ENCODE peak calls at places on chromosomes 11 and 22, in six cellular contexts. One of them, this sample, is unnamed.

GRCh38 chr11:108965602-108966001 is 300.7 kb downstream of the DDX10 start:
- DNase-seq in GM12892: no peak
- DNase-seq in H1: no peak
- DNase-seq in sigmoid colon: no peak
- DNase-seq in HCT116: no peak
- DNase-seq in K562: no peak
- DNase-seq in this sample: no peak

GRCh38 chr11:1770061-1770460 is 6.3 kb upstream of the CTSD start:
- DNase-seq in K562: no peak
- DNase-seq in sigmoid colon: no peak
- DNase-seq in H1: no peak
- DNase-seq in GM12892: no peak
- DNase-seq in HCT116: no peak
- DNase-seq in this sample: no peak

GRCh38 chr11:34274712-34275398 is 83.0 kb downstream of the ABTB2 start:
- DNase-seq in GM12892: no peak
- DNase-seq in sigmoid colon: peak
- DNase-seq in H1: no peak
- DNase-seq in HCT116: peak
- DNase-seq in K562: no peak
- DNase-seq in this sample: no peak

GRCh38 chr22:37133304-37134018 is 16.3 kb downstream of the IL2RB start:
- DNase-seq in K562: peak
- DNase-seq in H1: no peak
- DNase-seq in sigmoid colon: no peak
- DNase-seq in GM12892: no peak
- DNase-seq in HCT116: no peak
- DNase-seq in this sample: no peak

GRCh38 chr11:70597751-70598377 is 199.5 kb downstream of the CTTN start:
- DNase-seq in K562: no peak
- DNase-seq in sigmoid colon: no peak
- DNase-seq in H1: no peak
- DNase-seq in GM12892: no peak
- DNase-seq in HCT116: no peak
- DNase-seq in this sample: no peak

GRCh38 chr11:8867856-8868705 is 42.9 kb upstream of the AKIP1 start:
- DNase-seq in GM12892: no peak
- DNase-seq in K562: no peak
- DNase-seq in H1: no peak
- DNase-seq in sigmoid colon: no peak
- DNase-seq in HCT116: no peak
- DNase-seq in this sample: no peak

GRCh38 chr11:102546923-102547471 is 16.4 kb upstream of the MMP7 start:
- DNase-seq in sigmoid colon: no peak
- DNase-seq in HCT116: no peak
- DNase-seq in H1: no peak
- DNase-seq in K562: no peak
- DNase-seq in GM12892: no peak
- DNase-seq in this sample: no peak

GRCh38 chr11:122276221-122276620 is 160.2 kb upstream of the BLID start:
- DNase-seq in sigmoid colon: no peak
- DNase-seq in HCT116: no peak
- DNase-seq in H1: no peak
- DNase-seq in GM12892: no peak
- DNase-seq in K562: no peak
- DNase-seq in this sample: no peak

GRCh38 chr11:26649884-26650283 is 72.0 kb downstream of the SLC5A12 start:
- DNase-seq in H1: peak
- DNase-seq in HCT116: peak
- DNase-seq in K562: peak
- DNase-seq in sigmoid colon: peak
- DNase-seq in GM12892: peak
- DNase-seq in this sample: peak

GRCh38 chr11:72411623-72412532 is 22.5 kb downstream of the CLPB start:
- DNase-seq in HCT116: no peak
- DNase-seq in K562: peak
- DNase-seq in sigmoid colon: peak
- DNase-seq in GM12892: no peak
- DNase-seq in H1: no peak
- DNase-seq in this sample: no peak

GRCh38 chr11:68780829-68781228 is 29.5 kb upstream of the TESMIN start:
- DNase-seq in HCT116: peak
- DNase-seq in sigmoid colon: no peak
- DNase-seq in GM12892: no peak
- DNase-seq in K562: peak
- DNase-seq in H1: peak
- DNase-seq in this sample: peak

GRCh38 chr11:114183041-114183511 is 113.1 kb upstream of the NNMT start:
- DNase-seq in GM12892: no peak
- DNase-seq in H1: no peak
- DNase-seq in HCT116: no peak
- DNase-seq in K562: peak
- DNase-seq in sigmoid colon: peak
- DNase-seq in this sample: no peak

GRCh38 chr11:114315749-114316368 is 19.7 kb downstream of the NNMT start:
- DNase-seq in H1: no peak
- DNase-seq in GM12892: no peak
- DNase-seq in HCT116: no peak
- DNase-seq in sigmoid colon: no peak
- DNase-seq in K562: no peak
- DNase-seq in this sample: peak

DNA sequence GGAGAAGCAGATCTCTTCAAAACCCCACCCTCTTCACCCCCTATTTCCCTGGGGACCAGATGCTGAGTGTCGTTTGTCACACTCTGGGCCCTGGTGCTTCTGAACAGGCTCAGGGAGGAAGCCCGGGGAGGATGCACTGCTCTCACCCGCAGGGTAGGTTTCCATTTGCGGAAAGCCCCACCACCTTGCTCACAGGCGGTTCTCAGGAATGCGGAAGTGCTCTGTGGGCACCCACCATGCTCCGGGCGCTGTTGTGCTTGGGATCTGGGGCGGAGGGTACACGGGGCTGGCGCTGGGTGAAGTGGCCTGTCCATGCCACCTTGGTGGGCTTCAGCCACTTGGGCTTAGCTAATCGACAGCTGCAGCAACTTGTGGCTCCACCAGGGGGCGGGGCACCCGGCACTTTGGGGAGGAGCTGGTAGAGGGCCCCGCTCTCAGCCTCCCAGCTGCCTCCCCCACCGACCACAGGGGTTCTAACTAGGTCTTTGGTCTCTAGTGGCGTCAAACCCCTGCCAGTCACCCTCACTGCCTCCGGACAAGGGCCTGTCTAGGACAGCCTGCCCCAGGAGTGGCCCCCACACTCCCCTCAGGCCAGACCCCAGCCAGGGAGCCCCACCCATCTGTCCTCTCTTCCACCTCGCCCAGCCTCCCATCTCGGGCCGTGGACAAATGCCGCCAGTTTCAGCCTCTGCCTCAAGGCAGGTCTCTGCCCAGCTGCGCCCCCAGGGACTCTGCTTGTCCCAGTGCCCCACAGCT is 7.4 kb downstream of the NDUFV1 start:
- DNase-seq in sigmoid colon: peak
- DNase-seq in K562: peak
- DNase-seq in GM12892: peak
- DNase-seq in HCT116: peak
- DNase-seq in H1: peak
- DNase-seq in this sample: peak
- TF ChIP-seq POLR2AphosphoS5 in sigmoid colon: peak
- TF ChIP-seq POLR2AphosphoS5 in K562: no peak
- TF ChIP-seq POLR2AphosphoS5 in GM12892: peak
- TF ChIP-seq POLR2AphosphoS5 in HCT116: no peak
- TF ChIP-seq POLR2AphosphoS5 in H1: no peak
- TF ChIP-seq POLR2AphosphoS5 in this sample: no peak

GRCh38 chr11:128492903-128493569 is 94.3 kb downstream of the ETS1 start:
- DNase-seq in GM12892: no peak
- DNase-seq in HCT116: no peak
- DNase-seq in sigmoid colon: no peak
- DNase-seq in K562: no peak
- DNase-seq in H1: no peak
- DNase-seq in this sample: no peak
- TF ChIP-seq POLR2AphosphoS5 in GM12892: no peak
- TF ChIP-seq POLR2AphosphoS5 in HCT116: no peak
- TF ChIP-seq POLR2AphosphoS5 in sigmoid colon: no peak
- TF ChIP-seq POLR2AphosphoS5 in K562: no peak
- TF ChIP-seq POLR2AphosphoS5 in H1: no peak
- TF ChIP-seq POLR2AphosphoS5 in this sample: no peak

GRCh38 chr11:100706179-100706578 is 19.1 kb downstream of the ARHGAP42 start:
- DNase-seq in H1: no peak
- DNase-seq in K562: no peak
- DNase-seq in sigmoid colon: no peak
- DNase-seq in HCT116: no peak
- DNase-seq in GM12892: no peak
- DNase-seq in this sample: no peak

GRCh38 chr11:100704176-100704575 is 17.1 kb downstream of the ARHGAP42 start:
- DNase-seq in K562: no peak
- DNase-seq in GM12892: no peak
- DNase-seq in H1: no peak
- DNase-seq in sigmoid colon: no peak
- DNase-seq in HCT116: no peak
- DNase-seq in this sample: peak

GRCh38 chr11:100709233-100709999 is 22.3 kb downstream of the ARHGAP42 start:
- DNase-seq in sigmoid colon: no peak
- DNase-seq in K562: peak
- DNase-seq in H1: no peak
- DNase-seq in GM12892: no peak
- DNase-seq in HCT116: peak
- DNase-seq in this sample: no peak

GRCh38 chr11:100705447-100705846 is 18.4 kb downstream of the ARHGAP42 start:
- DNase-seq in K562: no peak
- DNase-seq in sigmoid colon: no peak
- DNase-seq in GM12892: no peak
- DNase-seq in H1: no peak
- DNase-seq in HCT116: no peak
- DNase-seq in this sample: no peak
- TF ChIP-seq POLR2AphosphoS5 in K562: no peak
- TF ChIP-seq POLR2AphosphoS5 in sigmoid colon: no peak
- TF ChIP-seq POLR2AphosphoS5 in GM12892: no peak
- TF ChIP-seq POLR2AphosphoS5 in H1: no peak
- TF ChIP-seq POLR2AphosphoS5 in HCT116: no peak
- TF ChIP-seq POLR2AphosphoS5 in this sample: no peak

GRCh38 chr11:74681686-74682651 is 49.3 kb downstream of the CHRDL2 start:
- DNase-seq in GM12892: no peak
- DNase-seq in H1: no peak
- DNase-seq in HCT116: no peak
- DNase-seq in K562: no peak
- DNase-seq in sigmoid colon: peak
- DNase-seq in this sample: no peak
- TF ChIP-seq POLR2AphosphoS5 in GM12892: no peak
- TF ChIP-seq POLR2AphosphoS5 in H1: no peak
- TF ChIP-seq POLR2AphosphoS5 in HCT116: no peak
- TF ChIP-seq POLR2AphosphoS5 in K562: no peak
- TF ChIP-seq POLR2AphosphoS5 in sigmoid colon: peak
- TF ChIP-seq POLR2AphosphoS5 in this sample: no peak

GRCh38 chr11:111745719-111746504 is 20.3 kb downstream of the PPP2R1B start:
- DNase-seq in HCT116: no peak
- DNase-seq in H1: no peak
- DNase-seq in K562: no peak
- DNase-seq in sigmoid colon: no peak
- DNase-seq in GM12892: no peak
- DNase-seq in this sample: no peak

GRCh38 chr11:111743700-111744099 is 22.5 kb downstream of the PPP2R1B start:
- DNase-seq in HCT116: no peak
- DNase-seq in H1: no peak
- DNase-seq in K562: no peak
- DNase-seq in GM12892: no peak
- DNase-seq in sigmoid colon: no peak
- DNase-seq in this sample: no peak

GRCh38 chr11:111749646-111750045 is 16.5 kb downstream of the PPP2R1B start:
- DNase-seq in HCT116: no peak
- DNase-seq in H1: no peak
- DNase-seq in sigmoid colon: no peak
- DNase-seq in GM12892: no peak
- DNase-seq in K562: no peak
- DNase-seq in this sample: no peak

DNA sequence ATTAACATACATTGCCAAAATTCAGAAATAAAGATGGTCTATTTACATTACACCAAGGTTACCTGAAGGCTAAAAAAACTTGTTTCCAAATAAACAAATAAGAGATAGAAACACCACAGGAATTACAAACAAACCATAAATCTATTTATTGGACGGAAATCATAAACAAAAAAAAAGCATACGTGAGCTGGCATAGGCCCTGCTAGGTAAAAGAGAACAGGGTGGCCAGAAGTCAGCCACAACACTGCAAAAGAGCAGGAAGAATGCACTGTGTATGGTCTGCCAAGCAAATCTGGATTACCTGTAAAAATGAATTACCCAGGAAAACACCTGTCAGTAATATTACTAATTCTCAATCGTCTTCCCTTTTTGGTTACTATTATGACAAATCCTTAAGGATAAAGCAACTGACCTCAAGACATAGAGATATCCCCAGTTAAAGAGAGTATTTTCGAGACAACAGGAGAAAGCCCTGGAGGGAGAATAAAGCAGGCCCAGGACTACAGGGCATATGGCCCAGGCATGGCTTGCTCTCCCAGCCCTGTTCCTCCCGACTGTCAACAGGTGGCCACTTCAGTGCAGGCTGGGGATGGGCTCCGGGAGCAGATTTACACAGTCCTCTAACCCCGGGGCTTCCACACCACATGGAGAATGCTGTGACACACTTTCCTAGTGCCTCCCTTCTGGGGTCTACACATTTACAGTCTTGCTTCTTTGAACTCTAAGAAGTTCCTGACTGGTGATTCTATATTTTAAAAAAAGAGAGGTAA is 18.0 kb downstream of the PPP2R1B start:
- DNase-seq in H1: no peak
- DNase-seq in GM12892: no peak
- DNase-seq in HCT116: no peak
- DNase-seq in sigmoid colon: no peak
- DNase-seq in K562: no peak
- DNase-seq in this sample: no peak
- TF ChIP-seq POLR2AphosphoS5 in H1: no peak
- TF ChIP-seq POLR2AphosphoS5 in GM12892: no peak
- TF ChIP-seq POLR2AphosphoS5 in HCT116: no peak
- TF ChIP-seq POLR2AphosphoS5 in sigmoid colon: no peak
- TF ChIP-seq POLR2AphosphoS5 in K562: no peak
- TF ChIP-seq POLR2AphosphoS5 in this sample: no peak

GRCh38 chr11:36436084-36436483 is 74.0 kb downstream of the TRAF6 start:
- DNase-seq in GM12892: no peak
- DNase-seq in HCT116: no peak
- DNase-seq in K562: no peak
- DNase-seq in H1: no peak
- DNase-seq in sigmoid colon: no peak
- DNase-seq in this sample: no peak
- TF ChIP-seq POLR2AphosphoS5 in GM12892: no peak
- TF ChIP-seq POLR2AphosphoS5 in HCT116: no peak
- TF ChIP-seq POLR2AphosphoS5 in K562: no peak
- TF ChIP-seq POLR2AphosphoS5 in H1: no peak
- TF ChIP-seq POLR2AphosphoS5 in sigmoid colon: no peak
- TF ChIP-seq POLR2AphosphoS5 in this sample: no peak